ENCODE peak calls at places on chromosomes 3 and 15, in four cellular contexts. D, C, K and X are unnamed samples.

GRCh38 chr3:14676881-14677280 is 1.9 kb downstream of the C3orf20 start:
- DNase-seq in C (no peak), K (no peak), D (no peak), X (no peak)

GRCh38 chr3:64806668-64807067 is 118.9 kb upstream of the ADAMTS9 start:
- DNase-seq in D (no peak), C (no peak), K (no peak), X (no peak)

GRCh38 chr15:33382491-33382890 is 71.7 kb downstream of the RYR3 start:
- DNase-seq in K (no peak), D (no peak), C (no peak), X (no peak)

GRCh38 chr3:100506355-100506754 is 13.9 kb downstream of the TMEM45A start:
- DNase-seq in K (no peak), D (no peak), C (no peak), X (no peak)

GRCh38 chr15:40105517-40106202 is 3.0 kb downstream of the BMF start:
- DNase-seq in D (no peak), K (no peak), C (no peak), X (no peak)

GRCh38 chr3:163368168-163368567 is 1710.1 kb downstream of the SI start:
- DNase-seq in D (no peak), C (no peak), K (no peak), X (no peak)

GRCh38 chr15:31440754-31441298 is 114.2 kb downstream of the KLF13 start:
- DNase-seq in D (no peak), K (no peak), C (no peak), X (peak; percentile 47)

GRCh38 chr3:50267280-50267913 is 1.6 kb upstream of the SEMA3B start:
- DNase-seq in C (peak; percentile 69), K (no peak), D (no peak), X (peak; percentile 52)

GRCh38 chr3:112013058-112013783 is 14.5 kb downstream of the TAGLN3 start:
- DNase-seq in D (peak; percentile 74), C (peak; percentile 67), K (peak; percentile 49), X (peak; percentile 37)

GRCh38 chr15:81196576-81197254 is at the start of gene IL16:
- DNase-seq in D (no peak), K (no peak), C (no peak), X (no peak)

GRCh38 chr3:62703423-62704167 is 171.6 kb downstream of the CADPS start:
- DNase-seq in D (no peak), C (no peak), K (no peak), X (no peak)

GRCh38 chr3:38578081-38578475 is 71.4 kb downstream of the SCN5A start:
- DNase-seq in C (peak; percentile 11), K (no peak), D (no peak), X (no peak)

GRCh38 chr3:197891-198491 is 1.4 kb downstream of the CHL1 start:
- DNase-seq in C (peak; percentile 58), K (no peak), D (no peak), X (no peak)

GRCh38 chr3:48465531-48466378 is 19.2 kb downstream of the ATRIP start:
- DNase-seq in D (peak; percentile 96), C (peak; percentile 87), K (peak; percentile 96), X (peak; percentile 87)

GRCh38 chr3:64321747-64322146 is 96.5 kb upstream of the PRICKLE2 start:
- DNase-seq in K (no peak), D (no peak), C (no peak), X (no peak)

GRCh38 chr15:87348746-87349145 is 907.8 kb downstream of the NTRK3 start:
- DNase-seq in D (no peak), K (no peak), C (no peak), X (no peak)

GRCh38 chr3:159273608-159274007 is 471.8 kb downstream of the MFSD1 start:
- DNase-seq in D (no peak), C (peak; percentile 69), K (peak; percentile 6), X (peak; percentile 44)

GRCh38 chr15:50134524-50135024 is 15.5 kb upstream of the ATP8B4 start:
- DNase-seq in D (no peak), K (no peak), C (no peak), X (no peak)

GRCh38 chr15:38879909-38880471 is 315.4 kb upstream of the RASGRP1 start:
- DNase-seq in D (no peak), K (no peak), C (no peak), X (peak; percentile 50)

GRCh38 chr15:98785796-98786581 is 137.7 kb downstream of the IGF1R start:
- DNase-seq in D (no peak), K (peak; percentile 36), C (no peak), X (no peak)

GRCh38 chr3:83034806-83035703 is 1273.6 kb upstream of the GBE1 start:
- DNase-seq in K (no peak), C (no peak), D (no peak), X (no peak)

GRCh38 chr3:18443670-18444596 is 18.8 kb upstream of the SATB1 start:
- DNase-seq in D (no peak), C (peak; percentile 73), K (no peak), X (no peak)

GRCh38 chr3:127953636-127954035 is 38.6 kb downstream of the KBTBD12 start:
- DNase-seq in C (no peak), D (no peak), K (no peak), X (no peak)

GRCh38 chr3:9553949-9554513 is 409 bp upstream of the LHFPL4 start:
- DNase-seq in K (no peak), D (no peak), C (no peak), X (no peak)

GRCh38 chr15:61227269-61228024 is 1.7 kb downstream of the RORA start:
- DNase-seq in C (no peak), D (no peak), K (no peak), X (peak; percentile 60)

GRCh38 chr3:101695779-101696372 is 9.4 kb upstream of the RPL24 start:
- DNase-seq in C (no peak), D (peak; percentile 61), K (peak; percentile 67), X (no peak)

GRCh38 chr3:126111126-126111551 is 27.2 kb upstream of the SLC41A3 start:
- DNase-seq in K (no peak), C (peak; percentile 33), D (no peak), X (no peak)

GRCh38 chr15:69595009-69595825 is 142.6 kb downstream of the RPLP1 start:
- DNase-seq in D (no peak), K (no peak), C (no peak), X (no peak)

DNA sequence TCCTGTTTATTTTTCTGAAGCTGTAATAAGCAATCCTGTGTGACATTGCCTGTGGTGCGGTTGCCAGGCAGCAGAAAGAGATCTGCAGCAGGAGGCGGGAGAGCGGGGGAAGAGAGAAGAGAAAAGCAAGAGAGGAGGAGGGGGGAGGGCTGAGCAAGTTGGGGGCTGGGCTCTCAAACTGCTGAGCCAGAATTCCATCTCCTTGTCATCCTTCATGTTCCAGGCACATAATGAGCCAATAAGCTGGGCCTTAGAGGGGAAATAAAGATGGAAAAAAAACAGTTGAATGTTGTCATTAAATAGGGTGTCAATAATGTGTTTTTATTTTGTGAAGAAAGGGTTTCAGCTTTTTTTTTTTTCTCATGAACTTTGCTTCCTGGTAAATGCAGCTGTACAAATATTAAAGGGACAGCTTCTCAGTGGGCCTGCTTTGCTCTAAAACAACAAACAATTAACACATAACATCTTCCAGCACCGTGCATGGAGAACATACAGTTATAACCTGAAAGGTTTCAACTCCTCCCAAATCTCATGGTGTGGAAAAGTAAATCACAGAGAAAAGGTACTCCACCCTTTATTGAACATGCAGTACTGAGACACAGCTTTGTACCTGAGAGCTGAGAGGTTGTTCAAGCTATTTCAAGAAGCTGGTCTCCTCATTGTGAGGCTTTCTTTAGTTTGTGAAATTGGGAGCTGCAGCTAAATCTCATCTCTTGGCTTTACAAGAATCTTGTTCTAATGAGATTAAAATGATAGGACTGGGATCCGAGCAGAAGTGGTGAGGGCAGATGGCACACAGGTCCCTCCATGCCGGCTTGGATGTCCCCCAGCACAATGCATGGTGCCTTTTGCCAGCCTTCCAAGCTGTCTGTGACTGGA is 451.1 kb upstream of the KCNMB2 start:
- DNase-seq in D (no peak), K (peak; percentile 9), C (peak; percentile 56), X (peak; percentile 91)
- TF ChIP-seq JUND in D (no peak), K (no peak), C (no peak), X (no peak)

GRCh38 chr3:157527471-157527881 is 24.3 kb upstream of the VEPH1 start:
- DNase-seq in K (no peak), C (no peak), D (no peak), X (no peak)
- TF ChIP-seq JUND in K (no peak), C (no peak), D (no peak), X (no peak)

DNA sequence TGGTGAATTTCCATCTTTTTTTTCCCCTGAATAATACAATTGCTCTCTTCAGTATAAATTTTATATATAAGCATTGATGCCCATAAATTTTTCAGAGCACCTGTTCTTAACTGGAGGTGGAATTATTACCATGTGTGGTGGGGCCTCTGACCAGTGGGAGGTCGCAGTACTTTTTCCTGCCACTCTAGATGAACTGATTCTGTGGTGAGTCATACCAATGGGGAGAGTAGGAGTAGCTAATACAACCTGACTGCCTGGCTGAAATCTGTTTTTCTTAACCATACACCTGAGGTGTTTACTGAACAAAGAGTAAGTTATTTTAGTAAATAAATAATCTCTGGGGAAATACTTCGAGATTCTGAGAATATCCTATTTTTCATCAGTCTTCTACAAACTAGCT is 67.2 kb downstream of the UNC13C start:
- DNase-seq in D (no peak), K (no peak), C (no peak), X (no peak)
- TF ChIP-seq JUND in D (no peak), K (no peak), C (no peak), X (no peak)

DNA sequence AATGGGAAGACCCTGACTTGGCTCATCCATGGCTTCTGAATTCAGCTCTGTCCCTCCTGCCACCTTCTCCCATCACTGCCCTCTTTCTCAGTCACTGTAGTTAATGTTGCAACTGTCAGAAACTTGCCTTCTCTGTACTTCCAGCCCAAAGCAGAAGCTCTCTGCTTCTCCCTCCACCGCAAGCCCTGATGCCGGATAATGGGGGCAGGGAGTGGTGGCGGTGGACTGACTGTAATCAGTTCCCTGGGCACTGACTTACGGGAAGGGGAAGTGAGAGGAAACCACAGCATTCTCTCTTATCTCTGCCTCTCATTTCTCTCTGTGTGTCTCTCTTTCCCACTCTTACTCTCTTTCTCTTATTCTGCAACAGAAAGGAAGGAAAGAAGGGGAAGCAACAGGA is 10.9 kb downstream of the TNFSF10 start:
- DNase-seq in C (no peak), K (no peak), D (no peak), X (no peak)
- TF ChIP-seq JUND in C (no peak), K (no peak), D (no peak), X (no peak)

DNA sequence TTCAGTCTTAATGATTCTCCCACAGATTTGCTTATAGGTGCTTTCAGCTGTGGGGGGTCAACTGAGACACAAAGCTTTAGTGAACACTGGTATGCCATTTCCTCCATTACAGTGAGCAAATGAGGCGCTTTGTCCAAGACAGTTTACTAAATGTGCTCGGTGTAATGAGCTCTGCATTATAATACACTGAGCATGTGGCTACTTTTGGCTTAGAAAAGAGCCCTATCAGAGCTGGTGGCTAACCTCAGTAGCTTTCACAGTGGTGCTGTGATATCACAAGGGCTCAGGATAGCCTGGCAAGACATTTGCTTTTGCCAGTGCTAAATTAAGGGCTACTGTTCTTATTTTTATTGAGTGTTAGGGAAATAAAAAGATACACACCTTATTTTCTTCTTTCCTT is 749.7 kb upstream of the ARPP21 start:
- DNase-seq in C (no peak), K (no peak), D (no peak), X (no peak)
- TF ChIP-seq JUND in C (no peak), K (no peak), D (no peak), X (no peak)